ENCODE peak calls at places on chromosomes 1 and 21, in seven cellular contexts. One of them, this sample, is unnamed.

GRCh38 chr1:29502225-29502755 is 266.0 kb downstream of the PTPRU start:
- DNase-seq in neural progenitor cell: no peak
- DNase-seq in PC-3: no peak
- DNase-seq in MM.1S: no peak
- DNase-seq in GM23248: no peak
- DNase-seq in mammary epithelial cell: no peak
- DNase-seq in HCT116: no peak
- DNase-seq in this sample: no peak

GRCh38 chr21:39576518-39577128 is 36.1 kb upstream of the B3GALT5 start:
- DNase-seq in HCT116: no peak
- DNase-seq in GM23248: no peak
- DNase-seq in MM.1S: no peak
- DNase-seq in PC-3: no peak
- DNase-seq in neural progenitor cell: no peak
- DNase-seq in mammary epithelial cell: no peak
- DNase-seq in this sample: no peak

GRCh38 chr1:223717695-223718363 is 5.5 kb downstream of the CAPN2 start:
- DNase-seq in GM23248: peak
- DNase-seq in PC-3: peak
- DNase-seq in mammary epithelial cell: no peak
- DNase-seq in MM.1S: no peak
- DNase-seq in neural progenitor cell: no peak
- DNase-seq in HCT116: no peak
- DNase-seq in this sample: no peak

GRCh38 chr1:16181887-16182719 is 26.2 kb upstream of the EPHA2 start:
- DNase-seq in neural progenitor cell: peak
- DNase-seq in PC-3: peak
- DNase-seq in mammary epithelial cell: peak
- DNase-seq in GM23248: peak
- DNase-seq in MM.1S: no peak
- DNase-seq in HCT116: peak
- DNase-seq in this sample: no peak

GRCh38 chr21:41763996-41764395 is 2.9 kb downstream of the RIPK4 start:
- DNase-seq in GM23248: no peak
- DNase-seq in mammary epithelial cell: no peak
- DNase-seq in HCT116: no peak
- DNase-seq in MM.1S: no peak
- DNase-seq in PC-3: no peak
- DNase-seq in neural progenitor cell: no peak
- DNase-seq in this sample: no peak

GRCh38 chr1:182056596-182057366 is 4.7 kb downstream of the ZNF648 start:
- DNase-seq in MM.1S: no peak
- DNase-seq in PC-3: no peak
- DNase-seq in HCT116: no peak
- DNase-seq in neural progenitor cell: no peak
- DNase-seq in GM23248: no peak
- DNase-seq in mammary epithelial cell: no peak
- DNase-seq in this sample: no peak

GRCh38 chr1:231702804-231703203 is 76.2 kb downstream of the DISC1 start:
- DNase-seq in HCT116: no peak
- DNase-seq in mammary epithelial cell: peak
- DNase-seq in MM.1S: no peak
- DNase-seq in neural progenitor cell: no peak
- DNase-seq in GM23248: peak
- DNase-seq in PC-3: peak
- DNase-seq in this sample: no peak

GRCh38 chr1:206937437-206937836 is 8.8 kb downstream of the PIGR start:
- DNase-seq in HCT116: no peak
- DNase-seq in PC-3: no peak
- DNase-seq in neural progenitor cell: no peak
- DNase-seq in mammary epithelial cell: no peak
- DNase-seq in MM.1S: no peak
- DNase-seq in GM23248: no peak
- DNase-seq in this sample: no peak

GRCh38 chr21:41328660-41329300 is 12.2 kb downstream of the FAM3B start:
- DNase-seq in MM.1S: no peak
- DNase-seq in HCT116: no peak
- DNase-seq in GM23248: no peak
- DNase-seq in PC-3: no peak
- DNase-seq in mammary epithelial cell: no peak
- DNase-seq in neural progenitor cell: no peak
- DNase-seq in this sample: no peak

GRCh38 chr1:115114308-115114707 is 25.0 kb upstream of the TSPAN2 start:
- DNase-seq in MM.1S: peak
- DNase-seq in PC-3: peak
- DNase-seq in HCT116: peak
- DNase-seq in mammary epithelial cell: peak
- DNase-seq in GM23248: peak
- DNase-seq in neural progenitor cell: no peak
- DNase-seq in this sample: no peak

GRCh38 chr1:37865348-37866119 is 6.1 kb upstream of the MTF1 start:
- DNase-seq in mammary epithelial cell: peak
- DNase-seq in MM.1S: no peak
- DNase-seq in neural progenitor cell: no peak
- DNase-seq in PC-3: peak
- DNase-seq in GM23248: peak
- DNase-seq in HCT116: peak
- DNase-seq in this sample: no peak

GRCh38 chr1:99358771-99359170 is 94.5 kb downstream of the PLPPR4 start:
- DNase-seq in MM.1S: no peak
- DNase-seq in HCT116: no peak
- DNase-seq in mammary epithelial cell: no peak
- DNase-seq in PC-3: no peak
- DNase-seq in neural progenitor cell: no peak
- DNase-seq in GM23248: no peak
- DNase-seq in this sample: no peak

GRCh38 chr1:59178339-59178744 is 118.6 kb upstream of the FGGY start:
- DNase-seq in MM.1S: no peak
- DNase-seq in PC-3: no peak
- DNase-seq in neural progenitor cell: no peak
- DNase-seq in mammary epithelial cell: no peak
- DNase-seq in HCT116: no peak
- DNase-seq in GM23248: peak
- DNase-seq in this sample: no peak

GRCh38 chr1:98068016-98068415 is 147.2 kb upstream of the DPYD start:
- DNase-seq in mammary epithelial cell: no peak
- DNase-seq in MM.1S: no peak
- DNase-seq in HCT116: no peak
- DNase-seq in GM23248: peak
- DNase-seq in PC-3: peak
- DNase-seq in neural progenitor cell: no peak
- DNase-seq in this sample: no peak

DNA sequence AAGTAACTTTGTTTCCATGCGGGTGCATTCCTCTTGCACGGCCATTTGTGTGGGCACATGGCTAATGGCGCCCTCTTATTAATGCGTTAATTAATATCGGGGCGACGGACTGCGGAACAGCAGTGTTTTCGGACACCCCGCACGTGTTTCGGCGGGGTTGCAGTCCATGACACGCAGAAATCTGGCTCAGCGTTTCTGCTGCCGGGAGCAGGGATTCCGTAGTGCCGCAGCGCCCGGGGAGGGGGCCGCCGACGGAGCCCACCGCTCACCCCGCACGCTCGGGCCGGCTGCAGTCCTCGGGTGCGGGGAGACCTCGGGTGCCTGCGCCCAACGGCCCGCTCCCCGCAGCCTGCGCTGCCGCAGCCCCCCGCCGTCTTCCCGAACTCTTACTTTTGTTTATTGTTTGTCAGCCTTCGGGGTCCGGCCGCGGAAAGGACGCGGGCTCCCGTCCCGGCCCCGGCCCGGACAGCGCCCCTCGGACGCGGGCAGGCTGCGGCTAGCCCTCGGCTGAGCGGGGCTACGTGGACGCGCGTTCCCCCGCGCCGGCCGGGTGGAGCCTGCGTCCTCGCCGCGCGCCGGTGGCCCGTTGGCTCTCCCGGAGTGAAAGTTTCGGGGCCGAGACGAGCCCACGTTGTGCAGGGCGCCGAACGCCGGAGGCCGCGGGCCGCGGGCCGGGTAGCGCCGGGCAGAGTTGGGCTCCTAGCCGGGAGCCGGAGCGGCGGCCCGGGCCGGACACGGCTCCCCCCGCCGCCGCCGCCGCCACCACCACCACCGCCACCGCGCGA is 845 bp downstream of the NFIA start:
- DNase-seq in GM23248: peak
- DNase-seq in PC-3: peak
- DNase-seq in MM.1S: no peak
- DNase-seq in neural progenitor cell: peak
- DNase-seq in HCT116: no peak
- DNase-seq in mammary epithelial cell: peak
- DNase-seq in this sample: no peak
- TF ChIP-seq EZH2 in GM23248: no peak
- TF ChIP-seq EZH2 in PC-3: no peak
- TF ChIP-seq EZH2 in MM.1S: no peak
- TF ChIP-seq EZH2 in neural progenitor cell: peak
- TF ChIP-seq EZH2 in HCT116: no peak
- TF ChIP-seq EZH2 in mammary epithelial cell: no peak
- TF ChIP-seq EZH2 in this sample: no peak

DNA sequence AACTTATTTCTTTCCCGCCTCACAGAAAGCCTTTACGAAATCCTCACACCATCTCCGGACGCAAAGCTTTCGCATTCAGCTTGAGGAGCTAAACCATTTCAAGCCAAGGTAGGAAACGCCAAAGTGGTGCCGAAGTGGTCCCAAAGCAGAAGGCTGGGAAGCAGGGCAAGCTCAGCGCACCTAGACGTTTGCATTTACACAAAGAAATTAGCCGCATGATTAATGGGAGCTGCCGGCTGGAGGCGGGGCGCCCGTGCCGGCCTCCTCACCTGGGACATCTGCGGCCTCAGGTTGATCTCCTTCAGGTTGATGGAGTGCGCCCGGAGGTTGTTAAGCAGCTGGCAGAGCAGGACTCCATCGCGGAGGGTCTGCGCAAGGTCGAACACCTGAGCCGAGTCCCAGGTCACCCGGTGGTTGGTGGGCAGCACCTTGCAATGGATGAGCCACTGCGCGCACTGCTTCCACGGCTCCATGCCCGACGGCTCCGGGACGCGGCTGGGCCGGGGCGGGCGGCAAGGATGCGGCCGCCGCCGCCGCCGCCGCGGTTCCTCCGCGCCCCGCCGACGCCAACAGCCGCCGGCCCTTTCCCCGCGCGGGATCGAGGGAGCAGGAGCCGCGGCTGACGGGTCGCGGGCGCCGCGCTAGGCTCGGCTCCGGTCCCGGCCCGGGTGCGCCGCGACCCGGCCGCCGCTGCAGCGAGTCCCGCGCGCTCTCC is 426 bp downstream of the VAV3 start:
- DNase-seq in PC-3: no peak
- DNase-seq in mammary epithelial cell: peak
- DNase-seq in HCT116: no peak
- DNase-seq in MM.1S: peak
- DNase-seq in GM23248: peak
- DNase-seq in neural progenitor cell: peak
- DNase-seq in this sample: no peak
- TF ChIP-seq EZH2 in PC-3: no peak
- TF ChIP-seq EZH2 in mammary epithelial cell: no peak
- TF ChIP-seq EZH2 in HCT116: no peak
- TF ChIP-seq EZH2 in MM.1S: no peak
- TF ChIP-seq EZH2 in GM23248: peak
- TF ChIP-seq EZH2 in neural progenitor cell: peak
- TF ChIP-seq EZH2 in this sample: no peak

GRCh38 chr1:12167493-12168429 is 970 bp downstream of the TNFRSF1B start:
- DNase-seq in HCT116: no peak
- DNase-seq in PC-3: no peak
- DNase-seq in GM23248: no peak
- DNase-seq in mammary epithelial cell: no peak
- DNase-seq in neural progenitor cell: no peak
- DNase-seq in MM.1S: peak
- DNase-seq in this sample: no peak
- TF ChIP-seq EZH2 in HCT116: no peak
- TF ChIP-seq EZH2 in PC-3: no peak
- TF ChIP-seq EZH2 in GM23248: no peak
- TF ChIP-seq EZH2 in mammary epithelial cell: no peak
- TF ChIP-seq EZH2 in neural progenitor cell: peak
- TF ChIP-seq EZH2 in MM.1S: no peak
- TF ChIP-seq EZH2 in this sample: peak

GRCh38 chr21:33061233-33061632 is 8.7 kb upstream of the OLIG1 start:
- DNase-seq in HCT116: no peak
- DNase-seq in mammary epithelial cell: no peak
- DNase-seq in PC-3: no peak
- DNase-seq in MM.1S: no peak
- DNase-seq in neural progenitor cell: no peak
- DNase-seq in GM23248: no peak
- DNase-seq in this sample: no peak

GRCh38 chr21:33063365-33063883 is 6.5 kb upstream of the OLIG1 start:
- DNase-seq in HCT116: no peak
- DNase-seq in PC-3: no peak
- DNase-seq in GM23248: no peak
- DNase-seq in mammary epithelial cell: no peak
- DNase-seq in neural progenitor cell: no peak
- DNase-seq in MM.1S: peak
- DNase-seq in this sample: no peak

GRCh38 chr21:33064623-33064996 is 5.3 kb upstream of the OLIG1 start:
- DNase-seq in HCT116: no peak
- DNase-seq in MM.1S: no peak
- DNase-seq in mammary epithelial cell: no peak
- DNase-seq in GM23248: no peak
- DNase-seq in neural progenitor cell: peak
- DNase-seq in PC-3: no peak
- DNase-seq in this sample: no peak

GRCh38 chr21:33067045-33067444 is 2.9 kb upstream of the OLIG1 start:
- DNase-seq in HCT116: no peak
- DNase-seq in mammary epithelial cell: no peak
- DNase-seq in PC-3: no peak
- DNase-seq in neural progenitor cell: no peak
- DNase-seq in GM23248: no peak
- DNase-seq in MM.1S: no peak
- DNase-seq in this sample: no peak

GRCh38 chr21:33063907-33064622 is 5.9 kb upstream of the OLIG1 start:
- DNase-seq in neural progenitor cell: peak
- DNase-seq in GM23248: no peak
- DNase-seq in PC-3: no peak
- DNase-seq in HCT116: no peak
- DNase-seq in mammary epithelial cell: no peak
- DNase-seq in MM.1S: no peak
- DNase-seq in this sample: no peak
- TF ChIP-seq EZH2 in neural progenitor cell: no peak
- TF ChIP-seq EZH2 in GM23248: no peak
- TF ChIP-seq EZH2 in PC-3: no peak
- TF ChIP-seq EZH2 in HCT116: no peak
- TF ChIP-seq EZH2 in mammary epithelial cell: no peak
- TF ChIP-seq EZH2 in MM.1S: no peak
- TF ChIP-seq EZH2 in this sample: no peak

This sample was measured in SK-N-MC.